ENCODE peak calls at places on chromosome 17, in five cellular contexts. E is left lung, B is breast epithelium, Y is mesendoderm, A is right atrium auricular region. N is an unnamed sample. For H3K4me1, the result is how much of the 10 kb centered on the place peaks cover.

GRCh38 chr17:56142781-56143180 is 10.5 kb upstream of the ANKFN1 start:
- DNase-seq in B (no peak), Y (no peak), A (no peak), E (no peak), N (no peak)

GRCh38 chr17:67137026-67137370 is 92.6 kb downstream of the CACNG1 start:
- DNase-seq in B (no peak), Y (no peak), E (no peak), A (no peak), N (no peak)

GRCh38 chr17:28554565-28554964 is 2.1 kb upstream of the UNC119 start:
- DNase-seq in A (no peak), Y (peak), B (no peak), E (no peak), N (no peak)

GRCh38 chr17:38341035-38341721 is 2.6 kb downstream of the GPR179 start:
- DNase-seq in Y (peak), E (peak), A (no peak), B (no peak), N (peak)

GRCh38 chr17:40664582-40665333 is at the start of gene KRT222:
- DNase-seq in A (no peak), B (no peak), E (no peak), Y (peak), N (no peak)

GRCh38 chr17:18182190-18182977 is 1.2 kb upstream of the ALKBH5 start:
- DNase-seq in Y (peak), B (no peak), E (no peak), A (no peak), N (peak)

GRCh38 chr17:75011788-75012319 is 616 bp upstream of the MRPL58 start:
- DNase-seq in E (no peak), Y (no peak), B (peak), A (peak), N (peak)

GRCh38 chr17:40541060-40541872 is 24.0 kb downstream of the CCR7 start:
- DNase-seq in E (no peak), B (peak), A (no peak), Y (no peak), N (no peak)

GRCh38 chr17:73658821-73659220 is 14.6 kb upstream of the SDK2 start:
- DNase-seq in A (no peak), E (no peak), Y (no peak), B (no peak), N (no peak)

GRCh38 chr17:1629647-1630310 is 1.1 kb upstream of the SLC43A2 start:
- DNase-seq in Y (peak), A (peak), B (no peak), E (peak), N (peak)

GRCh38 chr17:10033982-10034381 is 128.9 kb upstream of the RCVRN start:
- DNase-seq in A (peak), Y (no peak), B (no peak), E (no peak), N (no peak)

GRCh38 chr17:32806646-32807045 is 70.3 kb downstream of the MYO1D start:
- DNase-seq in E (no peak), Y (no peak), A (no peak), B (no peak), N (no peak)

GRCh38 chr17:14205992-14206461 is 30.6 kb downstream of the CDRT15 start:
- DNase-seq in A (peak), Y (no peak), B (peak), E (peak), N (peak)

GRCh38 chr17:18916816-18917496 is 35.0 kb upstream of the SLC5A10 start:
- DNase-seq in A (no peak), B (no peak), Y (no peak), E (no peak), N (no peak)

GRCh38 chr17:62692159-62692651 is 64.7 kb downstream of the MRC2 start:
- DNase-seq in A (no peak), Y (no peak), E (peak), B (no peak), N (no peak)

GRCh38 chr17:70621593-70621992 is 452.3 kb downstream of the KCNJ2 start:
- DNase-seq in B (no peak), E (no peak), A (no peak), Y (no peak), N (no peak)

GRCh38 chr17:29149431-29150064 is 30.6 kb downstream of the MYO18A start:
- DNase-seq in Y (no peak), E (no peak), A (no peak), B (no peak), N (peak)

DNA sequence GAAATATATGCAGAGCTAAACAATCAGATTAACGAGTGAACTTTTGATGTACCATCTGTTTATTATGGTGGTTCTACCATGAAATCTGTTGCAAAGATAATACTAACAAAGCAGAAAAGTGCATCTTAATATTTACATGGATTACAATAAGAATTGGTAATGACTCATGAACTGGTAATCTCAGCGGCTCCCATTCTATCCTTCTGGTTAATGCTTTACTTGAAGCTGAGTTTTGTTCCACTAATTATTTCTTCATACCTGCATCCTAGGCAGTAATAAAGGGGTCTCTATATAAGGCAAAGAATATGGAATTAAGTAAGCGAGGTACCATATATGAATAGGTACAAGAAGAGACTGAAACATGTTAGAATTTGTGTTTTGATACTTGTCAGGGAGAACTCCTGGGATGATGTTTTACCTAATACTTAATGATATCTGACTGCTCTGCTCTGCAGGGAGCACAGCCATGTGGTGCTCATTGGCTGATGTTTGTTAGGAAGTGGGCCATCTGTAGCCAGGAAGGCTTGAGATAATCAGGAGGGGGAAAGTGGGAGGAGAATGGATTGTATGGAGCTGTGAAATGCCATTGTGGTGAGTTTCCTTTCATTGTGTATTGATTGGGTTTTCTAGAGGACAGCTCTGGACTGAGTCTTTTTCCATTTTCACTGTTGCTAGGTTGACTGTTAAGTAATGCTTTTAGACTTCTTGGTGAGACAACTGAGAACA is 52.6 kb downstream of the MAP2K6 start:
- DNase-seq in A (no peak), B (no peak), E (no peak), Y (peak), N (no peak)
- H3K4me1 ChIP-seq in A (under half), B (under half), E (under half), Y (under half), N (under half)

GRCh38 chr17:47953945-47954344 is 3.7 kb downstream of the PRR15L start:
- DNase-seq in Y (no peak), E (no peak), A (no peak), B (no peak), N (no peak)
- H3K4me1 ChIP-seq in Y (under half), E (under half), A (under half), B (under half), N (under half)

GRCh38 chr17:36722903-36723263 is 121.5 kb downstream of the MRM1 start:
- DNase-seq in A (no peak), Y (no peak), E (no peak), B (no peak), N (no peak)
- H3K4me1 ChIP-seq in A (under half), Y (under half), E (under half), B (under half), N (under half)

DNA sequence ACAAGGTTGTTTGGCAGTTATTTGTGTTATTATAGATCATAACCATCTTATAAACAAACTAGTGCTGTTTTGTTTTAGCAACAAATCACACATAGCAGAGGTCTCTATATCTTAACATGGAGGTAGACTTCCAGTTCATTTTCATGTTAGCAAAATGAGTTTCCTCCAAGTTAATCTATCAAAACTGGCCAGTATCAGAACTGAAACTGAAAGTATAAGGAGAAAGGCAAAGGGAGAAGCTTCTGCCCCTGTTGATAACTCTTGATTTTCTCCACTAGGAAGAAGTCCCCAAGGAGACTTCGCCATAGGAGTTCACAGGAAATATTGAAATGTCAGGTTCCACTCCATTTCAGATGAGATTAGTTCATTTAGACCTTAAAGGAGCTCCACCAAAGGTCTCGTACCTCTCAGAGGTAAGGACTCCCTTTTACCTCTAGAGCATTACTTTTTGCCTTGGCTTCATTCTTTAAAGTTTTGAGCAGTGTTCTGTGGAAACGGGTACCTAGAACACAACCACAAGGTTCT is 1.1 kb upstream of the OGFOD3 start:
- DNase-seq in Y (no peak), A (no peak), B (no peak), E (no peak), N (no peak)
- H3K4me1 ChIP-seq in Y (under half), A (under half), B (under half), E (under half), N (under half)

GRCh38 chr17:78920528-78920927 is 4.7 kb downstream of the TIMP2 start:
- DNase-seq in B (no peak), Y (no peak), A (no peak), E (no peak), N (no peak)
- H3K4me1 ChIP-seq in B (under half), Y (under half), A (under half), E (under half), N (under half)

GRCh38 chr17:48484256-48484655 is 46.6 kb downstream of the HOXB1 start:
- DNase-seq in A (no peak), Y (no peak), B (no peak), E (no peak), N (no peak)
- H3K4me1 ChIP-seq in A (under half), Y (under half), B (under half), E (under half), N (under half)

DNA sequence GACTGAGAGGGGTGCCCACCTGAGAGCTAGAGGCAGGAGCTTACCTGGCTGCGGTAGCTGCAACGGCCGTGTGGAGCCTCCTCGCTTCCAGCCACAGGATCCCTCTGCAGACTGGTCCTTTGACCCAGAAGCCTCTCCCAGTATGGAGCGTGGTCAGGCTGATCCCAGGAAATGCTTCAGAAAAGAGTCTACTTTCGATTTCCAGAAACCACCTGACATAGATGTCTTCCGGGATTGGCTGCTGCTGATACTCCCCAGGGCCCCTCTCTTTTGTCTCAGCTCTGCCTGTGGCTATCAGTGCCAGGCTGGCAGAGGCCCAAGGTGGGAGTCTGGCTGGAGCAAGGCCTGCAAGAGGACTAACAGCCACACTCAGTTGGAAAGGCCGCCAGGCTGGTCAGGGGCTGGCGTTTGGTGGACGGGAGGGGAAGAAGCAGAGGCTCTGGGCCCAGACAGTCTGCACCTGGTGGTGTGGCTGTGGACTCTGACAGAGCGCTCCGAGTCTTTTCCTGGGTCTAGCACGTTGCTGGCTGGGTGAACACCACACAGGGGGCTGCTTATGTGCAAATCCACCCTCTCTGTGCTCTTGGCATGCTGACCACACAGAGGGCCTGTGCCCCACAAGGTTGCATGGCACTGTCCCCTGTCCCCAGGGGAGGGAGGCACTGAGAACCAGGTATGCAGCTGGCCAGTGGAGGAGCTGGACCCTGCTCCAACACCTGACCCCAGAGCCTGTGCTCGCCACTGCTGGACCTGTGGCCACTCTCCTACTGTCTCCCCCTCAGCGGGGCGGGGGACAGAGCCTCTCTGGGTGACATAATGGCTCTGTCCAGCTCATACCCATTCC is at the start of gene LGALS3BP:
- DNase-seq in Y (peak), E (peak), A (peak), B (no peak), N (peak)
- H3K4me1 ChIP-seq in Y (under half), E (under half), A (under half), B (under half), N (under half)

N was measured in prostate gland.